ENCODE peak calls at places on chromosome 20, in eight cellular contexts. X is CD4-positive, CD25-positive, alpha-beta regulatory T cell; V is heart right ventricle; S is heart left ventricle; R is A549; U is tibial artery; O is pancreas; Y is GM23248. G is an unnamed sample. For H3K4me1, the result is how much of the 10 kb centered on the place peaks cover.

GRCh38 chr20:38649275-38649891 is 47.8 kb downstream of the ARHGAP40 start:
- DNase-seq in X (peak), V (no peak), S (no peak), R (peak), U (no peak), O (no peak), Y (peak), G (no peak)

GRCh38 chr20:58697201-58697866 is 4.7 kb downstream of the NPEPL1 start:
- DNase-seq in X (no peak), V (no peak), S (no peak), R (no peak), U (peak), O (no peak), Y (no peak), G (no peak)

GRCh38 chr20:32037929-32038328 is 14.1 kb upstream of the HCK start:
- DNase-seq in X (no peak), V (no peak), S (no peak), R (peak), U (no peak), O (no peak), Y (peak), G (no peak)

GRCh38 chr20:37095108-37095608 is 639 bp downstream of the RBL1 start:
- DNase-seq in X (peak), V (no peak), S (no peak), R (peak), U (no peak), O (peak), Y (peak), G (peak)

GRCh38 chr20:12928755-12929401 is 79.9 kb upstream of the SPTLC3 start:
- DNase-seq in X (no peak), V (no peak), S (no peak), R (peak), U (no peak), O (no peak), Y (peak), G (no peak)

GRCh38 chr20:28562510-28562898 is 2695.0 kb upstream of the DEFB115 start:
- DNase-seq in X (no peak), V (no peak), S (no peak), R (peak), U (no peak), O (no peak), Y (peak), G (no peak)

GRCh38 chr20:42530855-42531674 is 658.6 kb downstream of the PTPRT start:
- DNase-seq in X (peak), V (no peak), S (no peak), R (peak), U (no peak), O (peak), Y (peak), G (no peak)

GRCh38 chr20:45444050-45444449 is 25.5 kb upstream of the WFDC2 start:
- DNase-seq in X (peak), V (no peak), S (no peak), R (no peak), U (no peak), O (no peak), Y (no peak), G (peak)

GRCh38 chr20:47276856-47277541 is 79.5 kb downstream of the ZMYND8 start:
- DNase-seq in X (no peak), V (peak), S (peak), R (no peak), U (peak), O (no peak), Y (peak), G (no peak)

GRCh38 chr20:57714409-57715267 is 4.8 kb upstream of the PMEPA1 start:
- DNase-seq in X (no peak), V (no peak), S (no peak), R (peak), U (peak), O (no peak), Y (peak), G (no peak)

GRCh38 chr20:13870349-13870748 is 85.5 kb downstream of the NDUFAF5 start:
- DNase-seq in X (no peak), V (no peak), S (no peak), R (no peak), U (no peak), O (no peak), Y (no peak), G (no peak)

GRCh38 chr20:53778041-53778516 is 184.4 kb upstream of the ZNF217 start:
- DNase-seq in X (no peak), V (peak), S (no peak), R (no peak), U (peak), O (peak), Y (no peak), G (no peak)

GRCh38 chr20:21862224-21862927 is 156.9 kb downstream of the PAX1 start:
- DNase-seq in X (no peak), V (no peak), S (no peak), R (no peak), U (no peak), O (no peak), Y (no peak), G (no peak)

GRCh38 chr20:14418441-14418840 is 81.0 kb upstream of the FLRT3 start:
- DNase-seq in X (no peak), V (no peak), S (no peak), R (no peak), U (no peak), O (no peak), Y (peak), G (no peak)

GRCh38 chr20:60512436-60512835 is 554.2 kb downstream of the CDH26 start:
- DNase-seq in X (no peak), V (no peak), S (no peak), R (no peak), U (no peak), O (no peak), Y (peak), G (no peak)

GRCh38 chr20:38406476-38406875 is 28.7 kb downstream of the SNHG17 start:
- DNase-seq in X (no peak), V (no peak), S (no peak), R (no peak), U (no peak), O (no peak), Y (no peak), G (no peak)

GRCh38 chr20:38373231-38373867 is 27.1 kb downstream of the LBP start:
- DNase-seq in X (no peak), V (no peak), S (no peak), R (no peak), U (no peak), O (no peak), Y (no peak), G (no peak)

GRCh38 chr20:13085275-13085674 is 76.5 kb downstream of the SPTLC3 start:
- DNase-seq in X (no peak), V (no peak), S (no peak), R (no peak), U (no peak), O (no peak), Y (peak), G (no peak)

GRCh38 chr20:51767867-51768758 is at the start of gene ATP9A:
- DNase-seq in X (no peak), V (peak), S (peak), R (no peak), U (peak), O (peak), Y (peak), G (no peak)

GRCh38 chr20:408843-409696 is 971 bp downstream of the RBCK1 start:
- DNase-seq in X (peak), V (no peak), S (no peak), R (no peak), U (peak), O (no peak), Y (peak), G (peak)

GRCh38 chr20:57552471-57552870 is 8.4 kb upstream of the PCK1 start:
- DNase-seq in X (no peak), V (no peak), S (no peak), R (no peak), U (no peak), O (no peak), Y (no peak), G (no peak)

GRCh38 chr20:41183831-41184230 is 46.5 kb downstream of the PLCG1 start:
- DNase-seq in X (no peak), V (no peak), S (no peak), R (no peak), U (no peak), O (no peak), Y (no peak), G (no peak)

GRCh38 chr20:44967207-44967807 is 995 bp downstream of the STK4 start:
- DNase-seq in X (peak), V (no peak), S (no peak), R (no peak), U (no peak), O (no peak), Y (peak), G (peak)

GRCh38 chr20:47622118-47622665 is 120.5 kb downstream of the NCOA3 start:
- DNase-seq in X (no peak), V (no peak), S (no peak), R (no peak), U (no peak), O (no peak), Y (no peak), G (no peak)

GRCh38 chr20:44485078-44485829 is 9.6 kb downstream of the TTPAL start:
- DNase-seq in X (no peak), V (no peak), S (no peak), R (no peak), U (no peak), O (no peak), Y (peak), G (no peak)

GRCh38 chr20:11993886-11994466 is 76.3 kb downstream of the BTBD3 start:
- DNase-seq in X (no peak), V (no peak), S (no peak), R (no peak), U (no peak), O (no peak), Y (peak), G (no peak)

GRCh38 chr20:24915440-24915839 is 33.6 kb upstream of the CST7 start:
- DNase-seq in X (no peak), V (no peak), S (no peak), R (no peak), U (no peak), O (no peak), Y (no peak), G (no peak)

GRCh38 chr20:25629816-25630499 is 6.1 kb upstream of the NANP start:
- DNase-seq in X (no peak), V (no peak), S (no peak), R (no peak), U (no peak), O (no peak), Y (no peak), G (no peak)

GRCh38 chr20:4119854-4120209 is 104.5 kb upstream of the RNF24 start:
- DNase-seq in X (no peak), V (no peak), S (no peak), R (no peak), U (no peak), O (no peak), Y (peak), G (no peak)

GRCh38 chr20:46357030-46357514 is 48.8 kb upstream of the CDH22 start:
- DNase-seq in X (no peak), V (peak), S (no peak), R (no peak), U (peak), O (no peak), Y (no peak), G (no peak)

GRCh38 chr20:34713194-34713943 is 9.2 kb downstream of the TP53INP2 start:
- DNase-seq in X (no peak), V (no peak), S (no peak), R (peak), U (no peak), O (no peak), Y (peak), G (no peak)

GRCh38 chr20:32621914-32622584 is 36.9 kb upstream of the NOL4L start:
- DNase-seq in X (no peak), V (no peak), S (no peak), R (no peak), U (no peak), O (no peak), Y (no peak), G (no peak)

GRCh38 chr20:36084897-36085617 is 69.5 kb upstream of the EPB41L1 start:
- DNase-seq in X (no peak), V (no peak), S (no peak), R (peak), U (no peak), O (no peak), Y (no peak), G (no peak)

GRCh38 chr20:60332523-60332922 is 374.3 kb downstream of the CDH26 start:
- DNase-seq in X (no peak), V (no peak), S (no peak), R (no peak), U (no peak), O (no peak), Y (no peak), G (no peak)

GRCh38 chr20:53413188-53413631 is 180.4 kb downstream of the ZNF217 start:
- DNase-seq in X (peak), V (peak), S (no peak), R (peak), U (no peak), O (peak), Y (no peak), G (no peak)

GRCh38 chr20:19699132-19699971 is 58.7 kb upstream of the RIN2 start:
- DNase-seq in X (no peak), V (no peak), S (no peak), R (peak), U (no peak), O (no peak), Y (peak), G (no peak)

GRCh38 chr20:39070484-39071231 is 108.5 kb downstream of the DHX35 start:
- DNase-seq in X (no peak), V (no peak), S (no peak), R (no peak), U (no peak), O (no peak), Y (peak), G (no peak)

GRCh38 chr20:52041966-52042365 is 149.6 kb downstream of the ZFP64 start:
- DNase-seq in X (no peak), V (no peak), S (no peak), R (no peak), U (no peak), O (no peak), Y (no peak), G (no peak)

GRCh38 chr20:48933017-48933766 is 11.7 kb downstream of the ARFGEF2 start:
- DNase-seq in X (no peak), V (no peak), S (no peak), R (no peak), U (no peak), O (no peak), Y (no peak), G (no peak)

GRCh38 chr20:8811801-8812594 is 256.9 kb upstream of the PLCB4 start:
- DNase-seq in X (no peak), V (peak), S (no peak), R (no peak), U (no peak), O (no peak), Y (no peak), G (no peak)

GRCh38 chr20:8805737-8806442 is 263.0 kb upstream of the PLCB4 start:
- DNase-seq in X (no peak), V (no peak), S (no peak), R (no peak), U (no peak), O (no peak), Y (no peak), G (no peak)

GRCh38 chr20:8809107-8809953 is 259.6 kb upstream of the PLCB4 start:
- DNase-seq in X (no peak), V (no peak), S (no peak), R (no peak), U (no peak), O (peak), Y (no peak), G (no peak)

GRCh38 chr20:8807480-8808179 is 261.3 kb upstream of the PLCB4 start:
- DNase-seq in X (no peak), V (no peak), S (no peak), R (no peak), U (no peak), O (peak), Y (no peak), G (no peak)

DNA sequence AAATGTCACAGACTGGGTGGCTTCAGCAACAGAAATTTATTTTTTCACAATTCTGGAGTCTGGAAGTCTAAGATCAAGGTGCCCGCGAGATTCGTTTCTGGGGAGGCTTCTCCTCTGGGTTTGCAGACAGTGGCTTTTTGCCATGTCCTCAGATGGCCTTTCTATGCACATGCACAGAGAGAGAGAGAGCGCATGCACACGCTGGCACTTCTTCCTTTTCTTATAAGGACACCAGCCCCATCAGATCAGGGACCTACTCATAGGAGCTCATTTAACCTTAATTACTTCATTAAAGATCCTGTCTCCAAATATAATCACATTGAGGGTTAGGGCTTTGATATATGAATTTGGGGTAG is 260.7 kb upstream of the PLCB4 start:
- DNase-seq in X (no peak), V (no peak), S (no peak), R (no peak), U (no peak), O (peak), Y (no peak), G (no peak)
- H3K4me1 ChIP-seq in X (under half), V (under half), S (under half), R (under half), U (under half), O (under half), Y (under half), G (under half)

DNA sequence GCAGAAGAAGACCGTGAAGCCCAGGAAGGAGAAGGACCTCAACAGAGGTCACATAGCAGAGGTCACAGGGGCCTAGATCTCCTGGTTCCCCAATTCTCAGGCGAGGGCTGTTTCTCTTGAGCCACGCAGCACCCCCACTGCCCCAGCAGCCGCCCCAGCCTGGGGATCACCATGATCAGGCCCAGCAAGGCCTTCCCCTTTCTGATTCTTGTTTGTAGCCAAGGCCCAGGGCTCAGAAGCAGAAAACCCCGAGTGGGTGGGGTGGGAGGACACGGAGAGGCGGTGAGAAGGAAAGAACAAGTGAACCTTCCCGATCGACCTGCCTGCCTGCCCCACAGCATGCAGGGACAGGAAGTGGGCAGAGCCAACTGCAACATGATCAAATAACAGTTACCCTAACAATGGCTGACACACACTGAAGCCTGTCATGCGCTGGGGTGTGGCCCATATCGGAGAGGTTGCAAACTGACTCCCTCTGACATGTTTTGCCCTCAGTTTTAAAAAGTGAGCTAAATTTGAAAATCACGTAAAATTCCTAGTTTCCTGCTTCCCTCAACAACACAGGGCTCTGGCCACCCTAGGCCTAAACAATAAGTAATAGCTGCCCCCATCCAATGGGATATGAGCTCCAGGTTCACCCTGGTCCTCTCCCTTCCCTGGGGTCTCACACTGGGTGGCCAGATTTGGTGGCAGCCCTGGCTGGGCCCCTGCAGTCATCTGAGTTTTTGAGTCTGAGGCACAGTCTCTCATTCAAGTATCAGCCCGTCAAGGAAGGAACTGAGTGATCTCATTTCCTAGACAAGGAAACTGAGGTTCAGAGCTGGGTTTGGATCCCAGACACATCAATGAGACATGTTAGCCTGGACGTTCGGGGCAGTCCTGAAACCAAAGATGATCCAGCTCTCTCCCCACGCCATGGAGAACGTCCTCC is 6.5 kb downstream of the PEDS1 start:
- DNase-seq in X (peak), V (no peak), S (peak), R (no peak), U (peak), O (no peak), Y (no peak), G (peak)
- H3K4me1 ChIP-seq in X (half or more), V (half or more), S (under half), R (half or more), U (under half), O (under half), Y (under half), G (under half)

GRCh38 chr20:62770916-62771315 is 25.4 kb upstream of the MRGBP start:
- DNase-seq in X (no peak), V (peak), S (no peak), R (no peak), U (no peak), O (no peak), Y (no peak), G (no peak)

GRCh38 chr20:62769346-62770071 is 26.8 kb upstream of the MRGBP start:
- DNase-seq in X (no peak), V (peak), S (no peak), R (no peak), U (no peak), O (no peak), Y (no peak), G (no peak)

GRCh38 chr20:62768815-62769287 is 27.4 kb upstream of the MRGBP start:
- DNase-seq in X (no peak), V (peak), S (no peak), R (no peak), U (no peak), O (peak), Y (peak), G (no peak)

GRCh38 chr20:62771396-62772102 is 24.7 kb upstream of the MRGBP start:
- DNase-seq in X (no peak), V (peak), S (no peak), R (no peak), U (no peak), O (no peak), Y (no peak), G (no peak)

GRCh38 chr20:62770111-62770910 is 26.0 kb upstream of the MRGBP start:
- DNase-seq in X (no peak), V (peak), S (no peak), R (no peak), U (no peak), O (no peak), Y (no peak), G (no peak)
- H3K4me1 ChIP-seq in X (under half), V (under half), S (under half), R (under half), U (under half), O (under half), Y (under half), G (under half)

DNA sequence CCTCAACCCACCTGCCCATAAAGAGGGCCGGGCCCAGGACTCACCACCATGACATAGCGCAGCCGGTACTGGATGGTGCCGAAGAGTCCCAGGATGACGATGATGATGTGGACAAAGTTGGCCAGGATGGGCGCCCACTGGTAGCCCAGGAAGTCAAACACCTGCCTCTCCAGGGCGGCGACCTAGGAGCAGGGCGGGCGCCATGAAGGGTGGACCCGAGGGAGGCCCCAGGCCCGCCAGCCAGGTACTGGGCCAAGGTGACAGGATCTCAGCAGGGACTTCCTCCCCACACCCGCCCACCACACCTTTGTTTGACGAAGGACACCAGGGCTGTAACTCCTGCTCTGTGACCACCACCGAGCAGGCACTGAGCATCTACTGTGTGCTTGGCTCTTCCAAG is 4.4 kb downstream of the NKAIN4 start:
- DNase-seq in X (no peak), V (no peak), S (no peak), R (no peak), U (no peak), O (no peak), Y (no peak), G (no peak)
- H3K4me1 ChIP-seq in X (under half), V (under half), S (under half), R (under half), U (under half), O (under half), Y (under half), G (under half)

G was measured in naive thymus-derived CD4-positive, alpha-beta T cell.